ENCODE peak calls at places on chromosomes 5 and 9, in seven cellular contexts. X is pancreas, R is GM12878, I is fibroblast of lung, H is heart right ventricle, J is uterus, Z is Caco-2. T is an unnamed sample.

GRCh38 chr9:131860430-131860829 is 120.6 kb upstream of the RAPGEF1 start:
- DNase-seq in R (no peak), Z (no peak), H (no peak), J (no peak), X (peak), I (no peak), T (no peak)

GRCh38 chr5:158163836-158164572 is 305.1 kb upstream of the CLINT1 start:
- DNase-seq in Z (no peak), X (no peak), I (no peak), R (no peak), H (no peak), J (no peak), T (no peak)

GRCh38 chr5:64973226-64973625 is 204.5 kb downstream of the CWC27 start:
- DNase-seq in Z (no peak), J (no peak), X (no peak), I (peak), H (no peak), R (no peak), T (no peak)

GRCh38 chr5:143341807-143342570 is 61.5 kb downstream of the NR3C1 start:
- DNase-seq in Z (no peak), R (no peak), X (no peak), I (peak), J (no peak), H (no peak), T (peak)

GRCh38 chr5:145975361-145976066 is 39.1 kb downstream of the SH3RF2 start:
- DNase-seq in J (no peak), R (no peak), X (no peak), Z (peak), I (peak), H (no peak), T (peak)

GRCh38 chr5:111930905-111931461 is 174.0 kb upstream of the NREP start:
- DNase-seq in J (no peak), Z (no peak), R (no peak), I (peak), X (no peak), H (no peak), T (peak)

GRCh38 chr5:34610576-34610975 is 45.6 kb upstream of the RAI14 start:
- DNase-seq in X (no peak), J (no peak), H (no peak), I (no peak), Z (no peak), R (no peak), T (no peak)

GRCh38 chr5:178277866-178278265 is 45.3 kb upstream of the PHYKPL start:
- DNase-seq in H (no peak), Z (no peak), I (no peak), X (peak), J (no peak), R (no peak), T (no peak)

GRCh38 chr5:1420211-1421195 is 24.7 kb downstream of the SLC6A3 start:
- DNase-seq in Z (no peak), R (no peak), J (no peak), I (no peak), H (no peak), X (peak), T (no peak)

GRCh38 chr9:127586537-127586936 is 25.5 kb upstream of the STXBP1 start:
- DNase-seq in I (peak), Z (peak), R (no peak), J (peak), H (peak), X (peak), T (peak)

GRCh38 chr9:100525563-100525962 is 52.3 kb upstream of the CAVIN4 start:
- DNase-seq in I (no peak), X (no peak), H (no peak), R (no peak), Z (no peak), J (no peak), T (no peak)

GRCh38 chr5:33964132-33964531 is 20.4 kb downstream of the SLC45A2 start:
- DNase-seq in I (no peak), H (no peak), Z (no peak), X (no peak), J (no peak), R (no peak), T (no peak)

GRCh38 chr5:157558089-157558595 is 17.4 kb downstream of the ADAM19 start:
- DNase-seq in J (no peak), X (no peak), I (peak), H (no peak), R (no peak), Z (no peak), T (peak)

GRCh38 chr9:127215266-127216209 is 49.0 kb upstream of the GARNL3 start:
- DNase-seq in R (no peak), X (peak), Z (no peak), I (no peak), H (no peak), J (no peak), T (no peak)

GRCh38 chr5:82991678-82992323 is 85.4 kb downstream of the TMEM167A start:
- DNase-seq in Z (no peak), X (no peak), J (no peak), H (no peak), R (no peak), I (peak), T (peak)

GRCh38 chr5:125551246-125551645 is 804.8 kb upstream of the ZNF608 start:
- DNase-seq in J (no peak), Z (no peak), I (peak), R (no peak), H (no peak), X (no peak), T (no peak)

GRCh38 chr9:15277400-15278137 is 29.4 kb downstream of the TTC39B start:
- DNase-seq in H (no peak), I (peak), X (no peak), R (no peak), Z (no peak), J (no peak), T (peak)

GRCh38 chr5:124239572-124239971 is 506.9 kb downstream of the ZNF608 start:
- DNase-seq in R (no peak), H (no peak), X (no peak), J (no peak), I (no peak), Z (no peak), T (no peak)

GRCh38 chr9:4640027-4640426 is 22.1 kb upstream of the PLPP6 start:
- DNase-seq in R (no peak), H (no peak), Z (no peak), J (no peak), I (no peak), X (no peak), T (peak)

GRCh38 chr5:11527994-11528393 is 376.3 kb downstream of the CTNND2 start:
- DNase-seq in X (no peak), I (no peak), J (no peak), Z (no peak), H (no peak), R (no peak), T (no peak)

DNA sequence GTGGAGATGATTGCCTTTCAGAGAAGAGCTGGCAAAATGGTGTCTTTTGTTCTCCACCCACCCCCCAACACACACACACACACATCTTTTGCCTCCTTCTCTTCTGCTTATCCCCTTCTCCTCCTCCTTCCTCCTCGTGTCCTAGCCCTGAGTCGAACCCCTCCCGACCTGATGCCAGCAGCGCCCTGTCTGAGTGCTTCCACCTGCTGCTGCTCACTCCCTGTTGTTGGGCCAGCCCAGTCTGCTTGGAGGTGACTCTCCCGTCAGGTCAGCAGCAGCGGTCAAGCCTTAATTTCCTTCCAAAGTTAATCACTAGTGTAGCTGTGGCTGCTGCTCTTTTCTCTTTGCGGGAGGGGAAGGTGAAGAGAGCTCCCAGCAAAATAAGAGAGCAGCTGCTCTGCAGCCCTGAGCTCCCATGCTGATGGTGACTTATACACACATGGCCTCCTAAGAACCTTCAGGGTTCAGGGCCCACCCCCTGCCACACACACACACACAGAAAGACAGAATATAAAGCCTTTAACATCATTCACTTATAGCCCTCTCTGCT is 43.8 kb downstream of the GAS1 start:
- DNase-seq in R (no peak), J (peak), H (no peak), X (no peak), Z (no peak), I (no peak), T (no peak)
- H3K4me3 ChIP-seq in R (no peak), J (peak), H (no peak), X (no peak), Z (no peak), I (no peak), T (no peak)

DNA sequence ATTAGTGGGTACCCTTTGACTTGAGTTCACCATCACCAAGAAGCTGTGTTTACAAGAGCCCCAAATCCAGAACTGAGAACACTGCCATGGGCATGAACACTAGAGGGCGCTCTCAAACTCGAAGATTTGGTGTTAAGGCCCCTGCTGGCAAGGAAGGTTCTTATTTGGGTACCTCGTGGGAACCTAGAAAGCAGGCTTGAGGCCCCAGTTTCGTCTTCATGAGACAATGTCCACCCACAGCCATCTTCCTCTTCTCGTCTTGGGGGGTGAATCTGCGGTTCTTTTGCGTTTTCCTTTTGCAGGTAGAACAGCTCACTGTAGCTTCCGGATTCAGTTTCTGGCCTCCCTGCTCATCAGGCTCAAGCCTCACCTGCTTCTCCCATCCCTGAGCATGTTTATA is 184.0 kb downstream of the SEMA5A start:
- DNase-seq in X (no peak), R (peak), I (peak), J (peak), H (peak), Z (peak), T (peak)
- TF ChIP-seq CTCF in X (peak), R (peak), I (peak), J (peak), H (peak), Z (peak), T (peak)

GRCh38 chr5:96880402-96881164 is 4.3 kb downstream of the ERAP2 start:
- DNase-seq in X (no peak), J (no peak), I (peak), R (no peak), H (no peak), Z (no peak), T (peak)

GRCh38 chr5:96873469-96873868 is 2.8 kb upstream of the ERAP2 start:
- DNase-seq in R (no peak), I (no peak), H (no peak), X (no peak), J (no peak), Z (no peak), T (no peak)

GRCh38 chr5:96871686-96872085 is 4.6 kb upstream of the ERAP2 start:
- DNase-seq in I (no peak), Z (no peak), H (no peak), R (no peak), J (no peak), X (no peak), T (no peak)

GRCh38 chr5:96876292-96876850 is at the start of gene ERAP2:
- DNase-seq in Z (no peak), R (no peak), J (no peak), I (peak), H (no peak), X (no peak), T (peak)

DNA sequence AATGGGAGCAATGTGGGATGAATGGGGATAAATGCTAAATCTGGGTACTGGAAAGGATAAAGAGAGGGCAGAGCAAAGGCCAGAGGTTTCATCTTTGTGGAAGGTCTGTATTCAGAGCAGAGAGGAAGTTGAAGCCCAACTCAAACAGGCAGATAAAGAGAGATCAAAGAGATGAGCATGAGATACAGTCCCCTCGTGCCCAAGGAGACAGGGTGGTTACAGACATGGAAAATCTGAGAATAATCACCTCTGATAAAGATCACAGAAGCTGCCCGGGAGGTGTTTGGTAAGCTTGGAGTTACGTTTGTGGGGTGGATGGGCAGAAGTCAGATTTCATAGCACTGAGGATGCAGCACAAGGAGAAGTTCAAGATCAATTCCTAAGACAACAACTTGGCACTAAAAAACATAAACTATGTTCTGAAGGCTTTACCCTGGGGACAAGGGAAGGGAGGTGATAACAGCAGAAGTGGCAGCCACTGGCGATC is 452 bp upstream of the ERAP2 start:
- DNase-seq in I (no peak), H (no peak), R (no peak), X (no peak), Z (peak), J (no peak), T (no peak)
- H3K4me3 ChIP-seq in I (peak), H (peak), R (peak), X (peak), Z (peak), J (peak), T (peak)

GRCh38 chr9:86275962-86276361 is 6.4 kb downstream of the ISCA1 start:
- DNase-seq in J (no peak), I (no peak), Z (no peak), X (no peak), R (no peak), H (no peak), T (no peak)
- TF ChIP-seq CTCF in J (no peak), I (peak), Z (no peak), X (no peak), R (peak), H (peak), T (peak)

T was measured in astrocyte of the spinal cord.